ENCODE peak calls at places on chromosome 11, in seven cellular contexts. S is mesothelial cell of epicardium, U is upper lobe of right lung, Q is AG09319, C is GM12865, Y is foreskin fibroblast, H is hepatocyte. V is an unnamed sample.

GRCh38 chr11:19723572-19724342 is 11.1 kb downstream of the NAV2 start:
- DNase-seq in Y (peak), U (peak), S (no peak), H (peak), Q (no peak), C (no peak), V (no peak)

GRCh38 chr11:110049501-110050200 is 43.5 kb upstream of the ZC3H12C start:
- DNase-seq in Y (no peak), U (no peak), H (no peak), C (no peak), S (no peak), Q (no peak), V (no peak)

GRCh38 chr11:104916442-104916841 is 18.2 kb upstream of the CASP12 start:
- DNase-seq in Y (no peak), Q (no peak), U (no peak), S (no peak), H (no peak), C (no peak), V (no peak)

GRCh38 chr11:27217948-27218410 is 145.0 kb downstream of the CCDC34 start:
- DNase-seq in Y (peak), Q (no peak), C (no peak), S (no peak), U (no peak), H (no peak), V (no peak)

GRCh38 chr11:71324788-71325417 is 72.5 kb upstream of the SHANK2 start:
- DNase-seq in Y (no peak), U (peak), C (no peak), Q (no peak), S (no peak), H (no peak), V (no peak)

GRCh38 chr11:47235163-47235562 is 13.5 kb downstream of the ACP2 start:
- DNase-seq in C (no peak), U (no peak), H (no peak), S (no peak), Q (no peak), Y (no peak), V (no peak)

GRCh38 chr11:18731949-18732821 is 6.2 kb upstream of the IGSF22 start:
- DNase-seq in C (peak), Y (peak), H (peak), S (no peak), U (no peak), Q (no peak), V (peak)

GRCh38 chr11:67355023-67355793 is 1.9 kb upstream of the POLD4 start:
- DNase-seq in S (no peak), H (no peak), Y (no peak), C (no peak), U (no peak), Q (no peak), V (no peak)

GRCh38 chr11:119422505-119423416 is at the start of gene THY1:
- DNase-seq in Q (peak), C (no peak), H (peak), U (no peak), S (peak), Y (peak), V (no peak)

GRCh38 chr11:103648670-103649400 is 387.6 kb upstream of the DDI1 start:
- DNase-seq in S (no peak), U (no peak), Q (peak), C (no peak), H (no peak), Y (no peak), V (no peak)

GRCh38 chr11:60631939-60632338 is 67.5 kb upstream of the MS4A8 start:
- DNase-seq in C (peak), H (no peak), U (no peak), Y (no peak), S (no peak), Q (no peak), V (no peak)

GRCh38 chr11:75383246-75383645 is 16.1 kb upstream of the RPS3 start:
- DNase-seq in H (no peak), U (peak), Y (no peak), Q (no peak), S (no peak), C (no peak), V (no peak)

GRCh38 chr11:65593518-65594414 is 1.8 kb downstream of the KCNK7 start:
- DNase-seq in U (no peak), Q (no peak), C (peak), S (no peak), H (no peak), Y (no peak), V (no peak)

GRCh38 chr11:90288207-90288821 is 65.5 kb upstream of the CHORDC1 start:
- DNase-seq in S (no peak), U (no peak), H (peak), Y (no peak), Q (no peak), C (peak), V (no peak)

GRCh38 chr11:103420593-103420992 is 311.4 kb downstream of the DYNC2H1 start:
- DNase-seq in C (no peak), H (no peak), Y (peak), S (no peak), U (no peak), Q (no peak), V (no peak)

GRCh38 chr11:119419246-119419645 is 3.7 kb downstream of the THY1 start:
- DNase-seq in S (no peak), U (no peak), Y (no peak), H (no peak), Q (no peak), C (no peak), V (no peak)

GRCh38 chr11:35825386-35825785 is 118.5 kb upstream of the LDLRAD3 start:
- DNase-seq in U (no peak), Q (no peak), Y (no peak), C (no peak), H (no peak), S (no peak), V (no peak)

GRCh38 chr11:126647735-126648134 is 292.2 kb downstream of the ST3GAL4 start:
- DNase-seq in Y (peak), U (no peak), S (no peak), C (no peak), H (peak), Q (peak), V (no peak)

GRCh38 chr11:859394-860131 is 16.9 kb downstream of the TSPAN4 start:
- DNase-seq in U (no peak), C (no peak), H (peak), S (peak), Y (peak), Q (peak), V (peak)

GRCh38 chr11:126989942-126990715 is 10.4 kb downstream of the KIRREL3 start:
- DNase-seq in U (peak), S (peak), Q (no peak), H (peak), Y (peak), C (peak), V (peak)

GRCh38 chr11:1750840-1751520 is 585 bp upstream of the IFITM10 start:
- DNase-seq in U (peak), Y (no peak), C (no peak), Q (no peak), S (no peak), H (no peak), V (no peak)

GRCh38 chr11:30006876-30007275 is 10.0 kb downstream of the KCNA4 start:
- DNase-seq in S (no peak), U (no peak), Q (no peak), Y (no peak), C (no peak), H (no peak), V (no peak)

GRCh38 chr11:41281131-41281742 is 178.2 kb downstream of the LRRC4C start:
- DNase-seq in U (no peak), H (peak), C (no peak), Q (no peak), S (no peak), Y (no peak), V (no peak)

GRCh38 chr11:127619946-127620345 is 619.4 kb upstream of the KIRREL3 start:
- DNase-seq in H (no peak), C (no peak), Q (no peak), Y (no peak), S (no peak), U (no peak), V (no peak)

GRCh38 chr11:71158936-71159335 is 93.4 kb downstream of the SHANK2 start:
- DNase-seq in H (no peak), C (no peak), Y (no peak), Q (no peak), U (no peak), S (no peak), V (no peak)

GRCh38 chr11:92826136-92826535 is 143.3 kb upstream of the MTNR1B start:
- DNase-seq in Q (no peak), H (no peak), S (no peak), Y (no peak), C (no peak), U (no peak), V (no peak)

GRCh38 chr11:121366970-121367369 is 74.4 kb downstream of the SC5D start:
- DNase-seq in U (no peak), Q (no peak), C (no peak), Y (no peak), S (no peak), H (no peak), V (no peak)

GRCh38 chr11:132718711-132719641 is 813.3 kb downstream of the OPCML start:
- DNase-seq in S (no peak), H (no peak), C (peak), Y (peak), U (no peak), Q (no peak), V (no peak)

GRCh38 chr11:69677744-69678143 is 2.6 kb upstream of the LTO1 start:
- DNase-seq in H (no peak), U (no peak), C (no peak), Y (no peak), Q (no peak), S (no peak), V (no peak)

GRCh38 chr11:375065-376025 is 6.0 kb downstream of the B4GALNT4 start:
- DNase-seq in H (no peak), C (no peak), S (no peak), U (no peak), Q (no peak), Y (no peak), V (no peak)

GRCh38 chr11:73889019-73889418 is 12.2 kb downstream of the PAAF1 start:
- DNase-seq in U (no peak), Y (peak), S (no peak), H (no peak), C (no peak), Q (no peak), V (no peak)

GRCh38 chr11:122981388-122982264 is at the start of gene BSX:
- DNase-seq in U (peak), Y (peak), Q (no peak), C (peak), H (peak), S (peak), V (no peak)

GRCh38 chr11:33942954-33943353 is 51.1 kb upstream of the LMO2 start:
- DNase-seq in Y (peak), S (no peak), C (peak), U (no peak), H (no peak), Q (peak), V (no peak)

GRCh38 chr11:46489668-46490560 is 98.3 kb upstream of the CHRM4 start:
- DNase-seq in H (peak), S (no peak), C (peak), Y (no peak), Q (no peak), U (no peak), V (no peak)

GRCh38 chr11:85682330-85683305 is 3.4 kb downstream of the CCDC89 start:
- DNase-seq in S (no peak), U (peak), Y (peak), H (no peak), Q (no peak), C (peak), V (peak)

GRCh38 chr11:65215441-65216076 is 33.8 kb downstream of the CAPN1 start:
- DNase-seq in H (no peak), Q (no peak), U (no peak), C (no peak), S (no peak), Y (no peak), V (peak)

GRCh38 chr11:7642747-7643146 is 30.6 kb downstream of the CYB5R2 start:
- DNase-seq in H (no peak), U (no peak), Q (no peak), Y (no peak), C (no peak), S (no peak), V (no peak)

GRCh38 chr11:125210112-125210511 is 45.6 kb downstream of the PKNOX2 start:
- DNase-seq in C (no peak), S (no peak), Y (no peak), Q (no peak), H (no peak), U (peak), V (no peak)

GRCh38 chr11:64268028-64268686 is 16.3 kb downstream of the BAD start:
- DNase-seq in Y (no peak), Q (no peak), S (no peak), H (no peak), U (no peak), C (no peak), V (no peak)

GRCh38 chr11:45267660-45268340 is 18.3 kb downstream of the SYT13 start:
- DNase-seq in Y (no peak), Q (no peak), S (no peak), U (no peak), H (no peak), C (no peak), V (no peak)

DNA sequence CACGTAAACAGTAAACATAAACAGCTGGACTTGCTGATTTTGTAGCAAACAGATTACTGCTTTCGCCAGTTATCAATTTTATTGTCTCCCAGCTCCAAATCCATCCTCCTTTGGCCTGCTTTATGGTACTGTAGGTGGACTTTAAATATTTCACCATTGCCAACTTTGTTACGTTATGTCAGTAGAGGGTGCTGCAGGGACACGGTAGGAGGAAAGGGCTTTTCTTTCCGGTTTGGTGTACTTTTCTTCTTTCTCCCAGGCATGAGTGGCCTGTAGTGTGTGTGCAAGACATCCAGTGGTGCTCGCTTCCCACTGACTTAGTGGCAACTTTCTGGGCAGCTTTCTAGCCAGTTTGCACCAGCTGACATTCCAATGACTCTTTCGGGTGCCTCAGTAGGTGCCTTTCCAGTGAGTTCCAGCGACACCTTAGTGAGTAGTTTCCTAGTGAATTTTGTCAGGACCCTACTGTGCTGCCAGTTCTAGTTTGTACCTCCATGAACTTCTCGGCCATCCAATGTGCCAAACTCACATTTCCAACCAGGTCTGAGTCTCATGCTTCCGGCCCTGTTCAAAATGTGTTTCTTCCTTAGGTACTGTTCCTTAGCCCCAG is 267.6 kb upstream of the TENM4 start:
- DNase-seq in H (peak), U (no peak), Y (no peak), C (peak), S (no peak), Q (no peak), V (no peak)
- TF ChIP-seq CTCF in H (peak), U (peak), Y (peak), C (peak), S (no peak), Q (no peak), V (no peak)

GRCh38 chr11:78261869-78262637 is 73.3 kb downstream of the USP35 start:
- DNase-seq in S (no peak), C (no peak), H (no peak), Y (no peak), Q (no peak), U (no peak), V (no peak)

GRCh38 chr11:78257654-78258053 is 68.9 kb downstream of the USP35 start:
- DNase-seq in Y (no peak), S (no peak), U (no peak), C (no peak), Q (no peak), H (no peak), V (no peak)

GRCh38 chr11:78259777-78260470 is 71.2 kb downstream of the USP35 start:
- DNase-seq in U (no peak), Y (no peak), H (no peak), Q (no peak), C (no peak), S (no peak), V (no peak)

GRCh38 chr11:78262710-78263109 is 74.0 kb downstream of the USP35 start:
- DNase-seq in Y (no peak), U (no peak), S (no peak), Q (no peak), C (no peak), H (no peak), V (no peak)

GRCh38 chr11:78261367-78261766 is 72.6 kb downstream of the USP35 start:
- DNase-seq in Q (no peak), C (no peak), S (no peak), Y (no peak), H (no peak), U (no peak), V (no peak)
- TF ChIP-seq CTCF in Q (no peak), C (no peak), S (no peak), Y (no peak), H (no peak), U (no peak), V (no peak)

GRCh38 chr11:22764732-22765131 is 64.9 kb downstream of the SVIP start:
- DNase-seq in C (no peak), S (no peak), Y (no peak), H (no peak), U (no peak), Q (no peak), V (no peak)
- TF ChIP-seq CTCF in C (no peak), S (no peak), Y (no peak), H (no peak), U (no peak), Q (no peak), V (no peak)

DNA sequence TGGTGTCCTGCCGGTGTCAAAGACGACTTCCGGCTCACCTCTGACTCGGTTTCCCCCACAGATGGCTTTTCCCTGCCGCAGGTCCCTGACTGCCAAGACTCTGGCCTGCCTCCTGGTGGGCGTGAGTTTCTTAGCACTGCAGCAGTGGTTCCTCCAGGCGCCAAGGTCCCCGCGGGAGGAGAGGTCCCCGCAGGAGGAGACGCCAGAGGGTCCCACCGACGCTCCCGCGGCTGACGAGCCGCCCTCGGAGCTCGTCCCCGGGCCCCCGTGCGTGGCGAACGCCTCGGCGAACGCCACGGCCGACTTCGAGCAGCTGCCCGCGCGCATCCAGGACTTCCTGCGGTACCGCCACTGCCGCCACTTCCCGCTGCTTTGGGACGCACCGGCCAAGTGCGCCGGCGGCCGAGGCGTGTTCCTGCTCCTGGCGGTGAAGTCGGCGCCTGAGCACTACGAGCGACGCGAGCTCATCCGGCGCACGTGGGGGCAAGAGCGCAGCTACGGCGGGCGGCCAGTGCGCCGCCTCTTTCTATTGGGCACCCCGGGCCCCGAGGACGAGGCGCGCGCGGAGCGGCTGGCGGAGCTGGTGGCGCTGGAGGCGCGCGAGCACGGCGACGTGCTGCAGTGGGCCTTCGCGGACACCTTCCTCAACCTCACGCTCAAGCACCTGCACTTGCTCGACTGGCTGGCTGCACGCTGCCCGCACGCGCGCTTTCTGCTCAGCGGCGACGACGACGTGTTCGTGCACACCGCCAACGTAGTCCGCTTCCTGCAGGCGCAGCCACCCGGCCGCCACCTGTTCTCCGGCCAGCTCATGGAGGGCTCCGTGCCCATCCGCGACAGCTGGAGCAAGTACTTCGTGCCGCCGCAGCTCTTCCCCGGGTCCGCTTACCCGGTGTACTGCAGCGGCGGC is 5.5 kb downstream of the B3GNT6 start:
- DNase-seq in S (no peak), Y (peak), C (no peak), H (peak), Q (no peak), U (peak), V (no peak)
- TF ChIP-seq CTCF in S (peak), Y (peak), C (peak), H (peak), Q (peak), U (peak), V (no peak)

V was measured in omental fat pad.